ENCODE peak calls at places on chromosomes 2 and 18, in six cellular contexts. K is K562, U is GM12878, I is GM12891, V is HepG2, D is H1. M is an unnamed sample.

GRCh38 chr2:8477511-8478132 is 204.2 kb upstream of the ID2 start:
- DNase-seq in K (no peak), U (peak; percentile 95), I (no peak), V (no peak), D (no peak), M (no peak)

GRCh38 chr2:240649331-240649730 is 24.1 kb downstream of the GPR35 start:
- DNase-seq in K (no peak), U (no peak), I (no peak), V (no peak), D (peak; percentile 32), M (no peak)

GRCh38 chr2:227783404-227784138 is 30.1 kb upstream of the CCL20 start:
- DNase-seq in K (no peak), U (peak; percentile 81), I (peak; percentile 30), V (no peak), D (no peak), M (peak; percentile 22)

GRCh38 chr2:70728128-70728527 is 39.9 kb downstream of the ADD2 start:
- DNase-seq in K (no peak), U (no peak), I (no peak), V (no peak), D (peak; percentile 72), M (no peak)

GRCh38 chr2:18487266-18487665 is 73.2 kb downstream of the RDH14 start:
- DNase-seq in K (no peak), U (no peak), I (no peak), V (no peak), D (no peak), M (no peak)

GRCh38 chr18:25737710-25738251 is 352.6 kb downstream of the SS18 start:
- DNase-seq in K (no peak), U (no peak), I (no peak), V (peak; percentile 18), D (no peak), M (no peak)

GRCh38 chr2:217950401-217950871 is 52.4 kb downstream of the TNS1 start:
- DNase-seq in K (no peak), U (no peak), I (no peak), V (no peak), D (no peak), M (no peak)

GRCh38 chr2:182545420-182546167 is 118.8 kb upstream of the PDE1A start:
- DNase-seq in K (no peak), U (no peak), I (no peak), V (no peak), D (no peak), M (no peak)

GRCh38 chr18:9914334-9914583 is 443 bp downstream of the VAPA start:
- DNase-seq in K (no peak), U (no peak), I (no peak), V (no peak), D (no peak), M (no peak)

GRCh38 chr2:181234429-181235410 is 222.5 kb upstream of the ITGA4 start:
- DNase-seq in K (no peak), U (no peak), I (no peak), V (no peak), D (no peak), M (no peak)

GRCh38 chr2:38875227-38875575 is 533 bp downstream of the DHX57 start:
- DNase-seq in K (no peak), U (no peak), I (no peak), V (peak; percentile 3), D (no peak), M (no peak)

GRCh38 chr18:40017026-40017425 is 1938.0 kb upstream of the PIK3C3 start:
- DNase-seq in K (no peak), U (no peak), I (no peak), V (no peak), D (no peak), M (no peak)

GRCh38 chr2:195674491-195675226 is 17.6 kb downstream of the SLC39A10 start:
- DNase-seq in K (no peak), U (no peak), I (no peak), V (no peak), D (no peak), M (no peak)

GRCh38 chr2:223078482-223078881 is 26.5 kb downstream of the KCNE4 start:
- DNase-seq in K (no peak), U (no peak), I (no peak), V (no peak), D (no peak), M (no peak)

GRCh38 chr2:202133556-202134245 is 60.6 kb downstream of the KIAA2012 start:
- DNase-seq in K (no peak), U (no peak), I (no peak), V (no peak), D (no peak), M (no peak)

GRCh38 chr2:145617906-145618305 is 1098.0 kb upstream of the ZEB2 start:
- DNase-seq in K (no peak), U (no peak), I (no peak), V (no peak), D (no peak), M (no peak)

GRCh38 chr2:226644342-226644957 is 155.2 kb downstream of the IRS1 start:
- DNase-seq in K (no peak), U (no peak), I (no peak), V (no peak), D (no peak), M (no peak)

GRCh38 chr18:41144444-41144843 is 810.6 kb upstream of the PIK3C3 start:
- DNase-seq in K (no peak), U (no peak), I (no peak), V (no peak), D (no peak), M (no peak)

GRCh38 chr2:53177342-53177741 is 590.3 kb upstream of the CHAC2 start:
- DNase-seq in K (no peak), U (no peak), I (no peak), V (no peak), D (no peak), M (no peak)

DNA sequence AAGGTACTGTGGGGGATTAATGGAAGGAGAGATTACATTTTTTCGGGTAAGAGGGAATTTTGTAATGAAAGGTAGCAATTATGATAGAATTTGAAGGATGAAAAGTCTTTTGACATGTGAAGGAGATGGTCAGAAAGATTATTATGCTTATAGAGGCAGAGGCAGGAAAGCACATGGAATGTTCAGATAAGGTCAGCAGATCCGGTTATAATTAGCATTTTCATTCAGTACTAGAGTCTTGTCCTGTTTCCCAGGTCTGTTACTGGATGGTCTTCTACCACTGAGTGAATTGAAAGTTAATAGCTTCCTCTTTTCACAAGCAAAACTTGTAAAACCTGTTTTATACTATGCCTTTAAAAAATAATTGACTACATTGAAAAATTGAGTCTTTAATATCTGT is 116.9 kb downstream of the PHLPP1 start:
- DNase-seq in K (peak; percentile 18), U (no peak), I (no peak), V (no peak), D (no peak), M (no peak)
- TF ChIP-seq TAF1 in K (no peak), U (no peak), I (no peak), V (no peak), D (no peak), M (no peak)

GRCh38 chr2:160354677-160355076 is 138.9 kb downstream of the RBMS1 start:
- DNase-seq in K (no peak), U (no peak), I (no peak), V (no peak), D (no peak), M (no peak)
- TF ChIP-seq POLR2AphosphoS5 in K (no peak), U (no peak), I (no peak), V (no peak), D (no peak), M (no peak)

DNA sequence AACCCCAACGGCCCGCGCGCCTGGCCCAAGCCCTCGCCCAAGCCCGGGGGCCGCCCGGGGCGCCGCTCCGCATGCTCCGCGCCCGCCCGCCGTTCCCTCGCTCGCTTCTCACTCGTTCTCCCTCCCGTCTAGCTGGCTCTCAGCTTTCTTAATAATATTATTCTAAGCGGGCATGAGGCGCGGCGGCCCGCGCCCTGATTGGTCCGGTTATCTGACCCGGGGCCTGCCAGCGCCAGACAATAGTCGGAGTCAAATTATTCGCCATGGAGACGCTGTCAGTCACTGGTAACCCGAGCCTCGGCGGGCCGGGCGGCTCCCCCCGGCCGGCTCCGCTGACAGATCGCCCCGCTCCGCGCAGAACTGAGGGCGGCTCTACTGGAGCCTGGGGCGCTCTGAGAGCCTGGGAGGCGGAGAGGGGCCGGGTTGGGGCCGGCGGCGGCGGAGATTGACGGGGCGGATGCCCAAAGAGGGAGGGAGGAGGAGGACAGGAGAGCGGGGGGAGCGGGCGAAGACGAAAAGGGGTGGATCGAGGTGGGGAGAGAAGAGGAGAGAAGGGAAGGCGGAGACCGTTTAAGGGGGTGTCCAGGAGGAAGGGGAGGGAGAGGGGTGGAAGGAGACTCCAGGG is at the start of gene SIX2:
- DNase-seq in K (peak; percentile 8), U (no peak), I (no peak), V (peak; percentile 41), D (peak; percentile 92), M (no peak)
- TF ChIP-seq POLR2A in K (no peak), U (no peak), I (no peak), V (no peak), D (no peak), M (no peak)

GRCh38 chr2:235218486-235218907 is 266.7 kb downstream of the SH3BP4 start:
- DNase-seq in K (no peak), U (no peak), I (no peak), V (no peak), D (no peak), M (no peak)
- TF ChIP-seq TAF1 in K (no peak), U (no peak), I (no peak), V (no peak), D (no peak), M (no peak)

DNA sequence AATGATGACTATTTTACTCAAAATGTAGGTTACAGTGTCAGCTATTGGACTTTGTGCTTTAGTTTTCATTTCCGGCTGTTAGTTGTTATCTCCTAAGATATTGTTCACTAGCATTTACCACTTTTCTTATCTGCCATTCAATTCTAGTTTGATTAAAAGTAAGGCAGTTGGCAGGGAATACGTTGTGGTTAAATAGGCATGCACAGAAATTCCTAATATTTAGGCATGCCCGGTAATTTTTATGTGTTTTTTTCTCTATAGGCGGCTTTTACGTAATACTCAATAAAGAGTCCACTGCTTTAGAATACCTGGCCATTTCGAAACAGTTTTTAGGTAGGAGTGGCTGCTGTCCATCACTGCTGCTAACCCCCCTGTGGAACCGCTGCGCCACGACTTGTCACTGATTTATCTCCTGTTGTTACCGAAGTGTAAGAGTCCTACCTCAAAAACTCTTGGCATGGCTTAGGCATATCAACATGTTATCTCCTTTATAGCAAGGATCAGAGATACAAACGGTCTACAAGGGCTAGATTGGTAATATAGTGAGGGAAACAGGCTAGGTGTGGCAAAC is 39.5 kb downstream of the BABAM2 start:
- DNase-seq in K (no peak), U (no peak), I (no peak), V (peak; percentile 72), D (no peak), M (no peak)
- TF ChIP-seq POLR2AphosphoS5 in K (no peak), U (no peak), I (no peak), V (no peak), D (no peak), M (no peak)